ENCODE peak calls at places on chromosomes 5 and 9, in nine cellular contexts. One of them, this sample, is unnamed.

GRCh38 chr5:126600631-126601511 is at the start of gene PHAX:
- DNase-seq in stomach: peak; percentile 79
- DNase-seq in left ventricle myocardium inferior: peak; percentile 77
- DNase-seq in bronchial epithelial cell: peak; percentile 62
- DNase-seq in neural progenitor cell: peak; percentile 92
- DNase-seq in IMR-90: peak; percentile 76
- DNase-seq in endothelial cell of umbilical vein: peak; percentile 77
- DNase-seq in heart left ventricle: peak; percentile 89
- DNase-seq in body of pancreas: peak; percentile 86
- DNase-seq in this sample: peak; percentile 85

GRCh38 chr5:39526914-39527477 is 102.2 kb upstream of the DAB2 start:
- DNase-seq in stomach: no peak
- DNase-seq in IMR-90: no peak
- DNase-seq in left ventricle myocardium inferior: no peak
- DNase-seq in body of pancreas: no peak
- DNase-seq in bronchial epithelial cell: no peak
- DNase-seq in endothelial cell of umbilical vein: peak; percentile 98
- DNase-seq in heart left ventricle: no peak
- DNase-seq in neural progenitor cell: peak; percentile 3
- DNase-seq in this sample: no peak

GRCh38 chr9:94990897-94991561 is 264.5 kb downstream of the AOPEP start:
- DNase-seq in left ventricle myocardium inferior: no peak
- DNase-seq in body of pancreas: no peak
- DNase-seq in stomach: no peak
- DNase-seq in heart left ventricle: no peak
- DNase-seq in endothelial cell of umbilical vein: no peak
- DNase-seq in bronchial epithelial cell: no peak
- DNase-seq in neural progenitor cell: no peak
- DNase-seq in IMR-90: no peak
- DNase-seq in this sample: no peak

GRCh38 chr9:116718111-116718510 is 31.0 kb downstream of the TRIM32 start:
- DNase-seq in endothelial cell of umbilical vein: no peak
- DNase-seq in IMR-90: no peak
- DNase-seq in neural progenitor cell: no peak
- DNase-seq in bronchial epithelial cell: no peak
- DNase-seq in heart left ventricle: no peak
- DNase-seq in stomach: no peak
- DNase-seq in left ventricle myocardium inferior: no peak
- DNase-seq in body of pancreas: no peak
- DNase-seq in this sample: no peak

GRCh38 chr9:89999534-90000370 is 394.9 kb downstream of the GADD45G start:
- DNase-seq in neural progenitor cell: no peak
- DNase-seq in left ventricle myocardium inferior: peak; percentile 79
- DNase-seq in IMR-90: peak; percentile 55
- DNase-seq in heart left ventricle: peak; percentile 81
- DNase-seq in endothelial cell of umbilical vein: no peak
- DNase-seq in stomach: peak; percentile 92
- DNase-seq in bronchial epithelial cell: peak; percentile 50
- DNase-seq in body of pancreas: peak; percentile 95
- DNase-seq in this sample: peak; percentile 82

GRCh38 chr5:138605254-138605972 is 30.2 kb upstream of the HSPA9 start:
- DNase-seq in stomach: no peak
- DNase-seq in IMR-90: no peak
- DNase-seq in left ventricle myocardium inferior: no peak
- DNase-seq in endothelial cell of umbilical vein: peak; percentile 13
- DNase-seq in heart left ventricle: no peak
- DNase-seq in bronchial epithelial cell: no peak
- DNase-seq in neural progenitor cell: no peak
- DNase-seq in body of pancreas: no peak
- DNase-seq in this sample: peak; percentile 49

GRCh38 chr9:132068604-132069003 is 11.1 kb downstream of the MED27 start:
- DNase-seq in stomach: no peak
- DNase-seq in bronchial epithelial cell: no peak
- DNase-seq in neural progenitor cell: no peak
- DNase-seq in left ventricle myocardium inferior: no peak
- DNase-seq in IMR-90: no peak
- DNase-seq in endothelial cell of umbilical vein: no peak
- DNase-seq in heart left ventricle: no peak
- DNase-seq in body of pancreas: no peak
- DNase-seq in this sample: no peak

GRCh38 chr9:99635032-99635431 is 186.7 kb upstream of the NR4A3 start:
- DNase-seq in body of pancreas: no peak
- DNase-seq in bronchial epithelial cell: no peak
- DNase-seq in IMR-90: peak; percentile 10
- DNase-seq in heart left ventricle: no peak
- DNase-seq in stomach: no peak
- DNase-seq in left ventricle myocardium inferior: no peak
- DNase-seq in neural progenitor cell: no peak
- DNase-seq in endothelial cell of umbilical vein: no peak
- DNase-seq in this sample: no peak

GRCh38 chr5:108634951-108635288 is 112.8 kb upstream of the FER start:
- DNase-seq in neural progenitor cell: no peak
- DNase-seq in endothelial cell of umbilical vein: no peak
- DNase-seq in bronchial epithelial cell: no peak
- DNase-seq in IMR-90: peak; percentile 35
- DNase-seq in body of pancreas: no peak
- DNase-seq in heart left ventricle: no peak
- DNase-seq in stomach: no peak
- DNase-seq in left ventricle myocardium inferior: no peak
- DNase-seq in this sample: no peak

GRCh38 chr5:29780401-29780800 is 1413.1 kb upstream of the CDH6 start:
- DNase-seq in endothelial cell of umbilical vein: no peak
- DNase-seq in body of pancreas: no peak
- DNase-seq in heart left ventricle: no peak
- DNase-seq in IMR-90: no peak
- DNase-seq in bronchial epithelial cell: no peak
- DNase-seq in neural progenitor cell: no peak
- DNase-seq in left ventricle myocardium inferior: no peak
- DNase-seq in stomach: no peak
- DNase-seq in this sample: no peak

GRCh38 chr5:19531374-19531952 is 456.5 kb downstream of the CDH18 start:
- DNase-seq in left ventricle myocardium inferior: no peak
- DNase-seq in stomach: no peak
- DNase-seq in IMR-90: no peak
- DNase-seq in heart left ventricle: no peak
- DNase-seq in body of pancreas: peak; percentile 21
- DNase-seq in bronchial epithelial cell: peak; percentile 99
- DNase-seq in neural progenitor cell: no peak
- DNase-seq in endothelial cell of umbilical vein: no peak
- DNase-seq in this sample: no peak

GRCh38 chr5:98796197-98796972 is 22.9 kb downstream of the RGMB start:
- DNase-seq in heart left ventricle: no peak
- DNase-seq in IMR-90: peak; percentile 77
- DNase-seq in left ventricle myocardium inferior: no peak
- DNase-seq in bronchial epithelial cell: peak; percentile 64
- DNase-seq in stomach: no peak
- DNase-seq in neural progenitor cell: peak; percentile 68
- DNase-seq in endothelial cell of umbilical vein: peak; percentile 74
- DNase-seq in body of pancreas: peak; percentile 57
- DNase-seq in this sample: no peak

GRCh38 chr5:1526151-1526631 is 2.4 kb upstream of the LPCAT1 start:
- DNase-seq in left ventricle myocardium inferior: no peak
- DNase-seq in neural progenitor cell: no peak
- DNase-seq in endothelial cell of umbilical vein: no peak
- DNase-seq in body of pancreas: no peak
- DNase-seq in IMR-90: no peak
- DNase-seq in heart left ventricle: peak; percentile 50
- DNase-seq in bronchial epithelial cell: no peak
- DNase-seq in stomach: peak; percentile 22
- DNase-seq in this sample: peak; percentile 52

GRCh38 chr5:169978744-169979143 is 1.6 kb downstream of the INSYN2B start:
- DNase-seq in bronchial epithelial cell: no peak
- DNase-seq in body of pancreas: no peak
- DNase-seq in endothelial cell of umbilical vein: no peak
- DNase-seq in stomach: no peak
- DNase-seq in neural progenitor cell: no peak
- DNase-seq in left ventricle myocardium inferior: no peak
- DNase-seq in heart left ventricle: no peak
- DNase-seq in IMR-90: no peak
- DNase-seq in this sample: no peak

GRCh38 chr5:159345861-159346260 is 15.6 kb upstream of the IL12B start:
- DNase-seq in body of pancreas: no peak
- DNase-seq in neural progenitor cell: no peak
- DNase-seq in IMR-90: no peak
- DNase-seq in bronchial epithelial cell: no peak
- DNase-seq in stomach: no peak
- DNase-seq in heart left ventricle: no peak
- DNase-seq in endothelial cell of umbilical vein: no peak
- DNase-seq in left ventricle myocardium inferior: no peak
- DNase-seq in this sample: no peak

GRCh38 chr9:121916008-121916407 is 177.1 kb downstream of the TTLL11 start:
- DNase-seq in bronchial epithelial cell: peak; percentile 75
- DNase-seq in endothelial cell of umbilical vein: peak; percentile 68
- DNase-seq in left ventricle myocardium inferior: no peak
- DNase-seq in IMR-90: peak; percentile 64
- DNase-seq in body of pancreas: no peak
- DNase-seq in heart left ventricle: no peak
- DNase-seq in neural progenitor cell: no peak
- DNase-seq in stomach: no peak
- DNase-seq in this sample: no peak

GRCh38 chr5:141517902-141518610 is 29.2 kb downstream of the PCDHGC5 start:
- DNase-seq in neural progenitor cell: no peak
- DNase-seq in heart left ventricle: no peak
- DNase-seq in body of pancreas: no peak
- DNase-seq in stomach: no peak
- DNase-seq in endothelial cell of umbilical vein: no peak
- DNase-seq in left ventricle myocardium inferior: no peak
- DNase-seq in bronchial epithelial cell: no peak
- DNase-seq in IMR-90: peak; percentile 87
- DNase-seq in this sample: no peak

GRCh38 chr5:141515141-141515540 is 26.3 kb downstream of the PCDHGC5 start:
- DNase-seq in heart left ventricle: no peak
- DNase-seq in endothelial cell of umbilical vein: no peak
- DNase-seq in neural progenitor cell: no peak
- DNase-seq in body of pancreas: no peak
- DNase-seq in stomach: no peak
- DNase-seq in left ventricle myocardium inferior: no peak
- DNase-seq in bronchial epithelial cell: no peak
- DNase-seq in IMR-90: no peak
- DNase-seq in this sample: no peak

GRCh38 chr5:141517321-141517720 is 28.4 kb downstream of the PCDHGC5 start:
- DNase-seq in neural progenitor cell: no peak
- DNase-seq in stomach: no peak
- DNase-seq in IMR-90: no peak
- DNase-seq in bronchial epithelial cell: no peak
- DNase-seq in heart left ventricle: no peak
- DNase-seq in endothelial cell of umbilical vein: no peak
- DNase-seq in body of pancreas: no peak
- DNase-seq in left ventricle myocardium inferior: no peak
- DNase-seq in this sample: no peak

GRCh38 chr5:141515946-141516647 is 27.2 kb downstream of the PCDHGC5 start:
- DNase-seq in IMR-90: no peak
- DNase-seq in bronchial epithelial cell: no peak
- DNase-seq in endothelial cell of umbilical vein: no peak
- DNase-seq in stomach: no peak
- DNase-seq in left ventricle myocardium inferior: no peak
- DNase-seq in neural progenitor cell: no peak
- DNase-seq in body of pancreas: no peak
- DNase-seq in heart left ventricle: no peak
- DNase-seq in this sample: no peak

GRCh38 chr5:141516648-141517025 is 27.8 kb downstream of the PCDHGC5 start:
- DNase-seq in endothelial cell of umbilical vein: no peak
- DNase-seq in neural progenitor cell: no peak
- DNase-seq in IMR-90: no peak
- DNase-seq in body of pancreas: no peak
- DNase-seq in stomach: no peak
- DNase-seq in left ventricle myocardium inferior: no peak
- DNase-seq in bronchial epithelial cell: no peak
- DNase-seq in heart left ventricle: no peak
- DNase-seq in this sample: no peak
- H3K36me3 ChIP-seq in endothelial cell of umbilical vein: peaks cover 10% of the 10 kb centered on the region
- H3K36me3 ChIP-seq in neural progenitor cell: no peaks in the 10 kb centered on the region
- H3K36me3 ChIP-seq in IMR-90: peaks cover 12% of the 10 kb centered on the region
- H3K36me3 ChIP-seq in body of pancreas: no peaks in the 10 kb centered on the region
- H3K36me3 ChIP-seq in stomach: peaks cover 21% of the 10 kb centered on the region
- H3K36me3 ChIP-seq in left ventricle myocardium inferior: peaks cover 20% of the 10 kb centered on the region
- H3K36me3 ChIP-seq in bronchial epithelial cell: peaks cover 8% of the 10 kb centered on the region
- H3K36me3 ChIP-seq in heart left ventricle: no peaks in the 10 kb centered on the region
- H3K36me3 ChIP-seq in this sample: no peaks in the 10 kb centered on the region

GRCh38 chr5:141196363-141196762 is 3.1 kb upstream of the PCDHB11 start:
- DNase-seq in IMR-90: no peak
- DNase-seq in body of pancreas: no peak
- DNase-seq in endothelial cell of umbilical vein: no peak
- DNase-seq in bronchial epithelial cell: no peak
- DNase-seq in stomach: no peak
- DNase-seq in heart left ventricle: no peak
- DNase-seq in left ventricle myocardium inferior: no peak
- DNase-seq in neural progenitor cell: no peak
- DNase-seq in this sample: no peak

GRCh38 chr5:141199359-141200235 is at the start of gene PCDHB11:
- DNase-seq in heart left ventricle: no peak
- DNase-seq in endothelial cell of umbilical vein: peak; percentile 2
- DNase-seq in stomach: no peak
- DNase-seq in bronchial epithelial cell: no peak
- DNase-seq in neural progenitor cell: peak; percentile 53
- DNase-seq in left ventricle myocardium inferior: no peak
- DNase-seq in body of pancreas: peak; percentile 48
- DNase-seq in IMR-90: no peak
- DNase-seq in this sample: no peak
- TF ChIP-seq CTCF in heart left ventricle: no peak
- TF ChIP-seq CTCF in endothelial cell of umbilical vein: no peak
- TF ChIP-seq CTCF in stomach: no peak
- TF ChIP-seq CTCF in bronchial epithelial cell: no peak
- TF ChIP-seq CTCF in neural progenitor cell: peak; percentile 59
- TF ChIP-seq CTCF in left ventricle myocardium inferior: peak; percentile 23
- TF ChIP-seq CTCF in body of pancreas: peak; percentile 42
- TF ChIP-seq CTCF in IMR-90: no peak
- TF ChIP-seq CTCF in this sample: no peak

GRCh38 chr9:120510816-120511215 is 69.2 kb downstream of the CDK5RAP2 start:
- DNase-seq in bronchial epithelial cell: peak; percentile 26
- DNase-seq in heart left ventricle: no peak
- DNase-seq in neural progenitor cell: no peak
- DNase-seq in body of pancreas: no peak
- DNase-seq in left ventricle myocardium inferior: no peak
- DNase-seq in stomach: no peak
- DNase-seq in endothelial cell of umbilical vein: no peak
- DNase-seq in IMR-90: peak; percentile 15
- DNase-seq in this sample: no peak
- H3K36me3 ChIP-seq in bronchial epithelial cell: no peaks in the 10 kb centered on the region
- H3K36me3 ChIP-seq in heart left ventricle: no peaks in the 10 kb centered on the region
- H3K36me3 ChIP-seq in neural progenitor cell: peaks cover 13% of the 10 kb centered on the region
- H3K36me3 ChIP-seq in body of pancreas: no peaks in the 10 kb centered on the region
- H3K36me3 ChIP-seq in left ventricle myocardium inferior: peaks cover 69% of the 10 kb centered on the region
- H3K36me3 ChIP-seq in stomach: peaks cover 24% of the 10 kb centered on the region
- H3K36me3 ChIP-seq in endothelial cell of umbilical vein: peaks cover 6% of the 10 kb centered on the region
- H3K36me3 ChIP-seq in IMR-90: peaks cover 6% of the 10 kb centered on the region
- H3K36me3 ChIP-seq in this sample: peaks cover 6% of the 10 kb centered on the region

GRCh38 chr9:133421615-133422542 is at the start of gene ADAMTS13:
- DNase-seq in endothelial cell of umbilical vein: no peak
- DNase-seq in heart left ventricle: no peak
- DNase-seq in neural progenitor cell: peak; percentile 32
- DNase-seq in body of pancreas: no peak
- DNase-seq in IMR-90: peak; percentile 15
- DNase-seq in bronchial epithelial cell: peak; percentile 17
- DNase-seq in stomach: no peak
- DNase-seq in left ventricle myocardium inferior: no peak
- DNase-seq in this sample: no peak
- TF ChIP-seq CTCF in endothelial cell of umbilical vein: no peak
- TF ChIP-seq CTCF in heart left ventricle: no peak
- TF ChIP-seq CTCF in neural progenitor cell: peak; percentile 25
- TF ChIP-seq CTCF in body of pancreas: no peak
- TF ChIP-seq CTCF in IMR-90: no peak
- TF ChIP-seq CTCF in bronchial epithelial cell: no peak
- TF ChIP-seq CTCF in stomach: no peak
- TF ChIP-seq CTCF in left ventricle myocardium inferior: no peak
- TF ChIP-seq CTCF in this sample: no peak